ENCODE peak calls at places on chromosomes 11 and 22, in nine cellular contexts. One of them, this sample, is unnamed.
A peak's percentile ranks its signal among the peaks of the same experiment; 100 is the strongest.

GRCh38 chr11:996681-997080 is 39.8 kb downstream of the MUC6 start:
- DNase-seq in RWPE1: no peak
- DNase-seq in pancreas: no peak
- DNase-seq in lower lobe of right lung: no peak
- DNase-seq in spleen: no peak
- DNase-seq in mucosa of descending colon: no peak
- DNase-seq in endothelial cell of umbilical vein: no peak
- DNase-seq in CD14-positive monocyte: no peak
- DNase-seq in K562: no peak
- DNase-seq in this sample: no peak

GRCh38 chr11:368414-369335 is 624 bp upstream of the B4GALNT4 start:
- DNase-seq in RWPE1: no peak
- DNase-seq in pancreas: no peak
- DNase-seq in lower lobe of right lung: peak; percentile 41
- DNase-seq in spleen: no peak
- DNase-seq in mucosa of descending colon: no peak
- DNase-seq in endothelial cell of umbilical vein: peak; percentile 14
- DNase-seq in CD14-positive monocyte: peak; percentile 42
- DNase-seq in K562: peak; percentile 83
- DNase-seq in this sample: no peak

GRCh38 chr11:28581286-28582242 is 473.4 kb downstream of the METTL15 start:
- DNase-seq in RWPE1: no peak
- DNase-seq in pancreas: no peak
- DNase-seq in lower lobe of right lung: no peak
- DNase-seq in spleen: no peak
- DNase-seq in mucosa of descending colon: no peak
- DNase-seq in endothelial cell of umbilical vein: no peak
- DNase-seq in CD14-positive monocyte: no peak
- DNase-seq in K562: no peak
- DNase-seq in this sample: no peak

GRCh38 chr11:110903378-110903777 is 191.1 kb upstream of the ARHGAP20 start:
- DNase-seq in RWPE1: no peak
- DNase-seq in pancreas: no peak
- DNase-seq in lower lobe of right lung: no peak
- DNase-seq in spleen: no peak
- DNase-seq in mucosa of descending colon: no peak
- DNase-seq in endothelial cell of umbilical vein: no peak
- DNase-seq in CD14-positive monocyte: no peak
- DNase-seq in K562: no peak
- DNase-seq in this sample: no peak

GRCh38 chr11:102846292-102846691 is 2.9 kb upstream of the MMP3 start:
- DNase-seq in RWPE1: peak; percentile 53
- DNase-seq in pancreas: no peak
- DNase-seq in lower lobe of right lung: no peak
- DNase-seq in spleen: no peak
- DNase-seq in mucosa of descending colon: no peak
- DNase-seq in endothelial cell of umbilical vein: no peak
- DNase-seq in CD14-positive monocyte: no peak
- DNase-seq in K562: no peak
- DNase-seq in this sample: no peak

GRCh38 chr11:117020287-117020686 is 77.9 kb downstream of the SIK3 start:
- DNase-seq in RWPE1: no peak
- DNase-seq in pancreas: no peak
- DNase-seq in lower lobe of right lung: no peak
- DNase-seq in spleen: no peak
- DNase-seq in mucosa of descending colon: no peak
- DNase-seq in endothelial cell of umbilical vein: no peak
- DNase-seq in CD14-positive monocyte: no peak
- DNase-seq in K562: no peak
- DNase-seq in this sample: no peak

GRCh38 chr11:116427903-116428637 is 344.7 kb downstream of the BUD13 start:
- DNase-seq in RWPE1: no peak
- DNase-seq in pancreas: no peak
- DNase-seq in lower lobe of right lung: no peak
- DNase-seq in spleen: no peak
- DNase-seq in mucosa of descending colon: peak; percentile 51
- DNase-seq in endothelial cell of umbilical vein: peak; percentile 7
- DNase-seq in CD14-positive monocyte: no peak
- DNase-seq in K562: no peak
- DNase-seq in this sample: no peak

GRCh38 chr22:45831394-45831793 is 145.6 kb downstream of the WNT7B start:
- DNase-seq in RWPE1: peak; percentile 4
- DNase-seq in pancreas: no peak
- DNase-seq in lower lobe of right lung: no peak
- DNase-seq in spleen: no peak
- DNase-seq in mucosa of descending colon: no peak
- DNase-seq in endothelial cell of umbilical vein: peak; percentile 26
- DNase-seq in CD14-positive monocyte: no peak
- DNase-seq in K562: no peak
- DNase-seq in this sample: no peak

GRCh38 chr11:9992306-9992705 is 301.7 kb downstream of the SBF2 start:
- DNase-seq in RWPE1: no peak
- DNase-seq in pancreas: no peak
- DNase-seq in lower lobe of right lung: no peak
- DNase-seq in spleen: no peak
- DNase-seq in mucosa of descending colon: no peak
- DNase-seq in endothelial cell of umbilical vein: no peak
- DNase-seq in CD14-positive monocyte: no peak
- DNase-seq in K562: no peak
- DNase-seq in this sample: no peak

GRCh38 chr11:9990221-9990973 is 303.6 kb downstream of the SBF2 start:
- DNase-seq in RWPE1: no peak
- DNase-seq in pancreas: no peak
- DNase-seq in lower lobe of right lung: no peak
- DNase-seq in spleen: no peak
- DNase-seq in mucosa of descending colon: no peak
- DNase-seq in endothelial cell of umbilical vein: peak; percentile 18
- DNase-seq in CD14-positive monocyte: no peak
- DNase-seq in K562: no peak
- DNase-seq in this sample: no peak
- TF ChIP-seq CTCF in RWPE1: no peak
- TF ChIP-seq CTCF in pancreas: no peak
- TF ChIP-seq CTCF in lower lobe of right lung: no peak
- TF ChIP-seq CTCF in spleen: no peak
- TF ChIP-seq CTCF in mucosa of descending colon: no peak
- TF ChIP-seq CTCF in endothelial cell of umbilical vein: no peak
- TF ChIP-seq CTCF in CD14-positive monocyte: no peak
- TF ChIP-seq CTCF in K562: no peak
- TF ChIP-seq CTCF in this sample: no peak

GRCh38 chr11:67539588-67539987 is 16.3 kb upstream of the CABP2 start:
- DNase-seq in RWPE1: no peak
- DNase-seq in pancreas: no peak
- DNase-seq in lower lobe of right lung: no peak
- DNase-seq in spleen: no peak
- DNase-seq in mucosa of descending colon: no peak
- DNase-seq in endothelial cell of umbilical vein: no peak
- DNase-seq in CD14-positive monocyte: no peak
- DNase-seq in K562: peak; percentile 47
- DNase-seq in this sample: no peak

GRCh38 chr11:67542971-67543370 is 19.7 kb upstream of the CABP2 start:
- DNase-seq in RWPE1: no peak
- DNase-seq in pancreas: no peak
- DNase-seq in lower lobe of right lung: no peak
- DNase-seq in spleen: no peak
- DNase-seq in mucosa of descending colon: no peak
- DNase-seq in endothelial cell of umbilical vein: no peak
- DNase-seq in CD14-positive monocyte: no peak
- DNase-seq in K562: peak; percentile 11
- DNase-seq in this sample: no peak

GRCh38 chr11:67538823-67539505 is 15.7 kb upstream of the CABP2 start:
- DNase-seq in RWPE1: no peak
- DNase-seq in pancreas: no peak
- DNase-seq in lower lobe of right lung: no peak
- DNase-seq in spleen: no peak
- DNase-seq in mucosa of descending colon: no peak
- DNase-seq in endothelial cell of umbilical vein: no peak
- DNase-seq in CD14-positive monocyte: no peak
- DNase-seq in K562: no peak
- DNase-seq in this sample: no peak

GRCh38 chr11:67542169-67542568 is 18.9 kb upstream of the CABP2 start:
- DNase-seq in RWPE1: no peak
- DNase-seq in pancreas: no peak
- DNase-seq in lower lobe of right lung: no peak
- DNase-seq in spleen: no peak
- DNase-seq in mucosa of descending colon: no peak
- DNase-seq in endothelial cell of umbilical vein: no peak
- DNase-seq in CD14-positive monocyte: no peak
- DNase-seq in K562: no peak
- DNase-seq in this sample: no peak

GRCh38 chr11:67541198-67541597 is 18.0 kb upstream of the CABP2 start:
- DNase-seq in RWPE1: no peak
- DNase-seq in pancreas: no peak
- DNase-seq in lower lobe of right lung: no peak
- DNase-seq in spleen: no peak
- DNase-seq in mucosa of descending colon: no peak
- DNase-seq in endothelial cell of umbilical vein: no peak
- DNase-seq in CD14-positive monocyte: no peak
- DNase-seq in K562: no peak
- DNase-seq in this sample: no peak
- TF ChIP-seq CTCF in RWPE1: no peak
- TF ChIP-seq CTCF in pancreas: no peak
- TF ChIP-seq CTCF in lower lobe of right lung: no peak
- TF ChIP-seq CTCF in spleen: no peak
- TF ChIP-seq CTCF in mucosa of descending colon: no peak
- TF ChIP-seq CTCF in endothelial cell of umbilical vein: no peak
- TF ChIP-seq CTCF in CD14-positive monocyte: no peak
- TF ChIP-seq CTCF in K562: peak; percentile 3
- TF ChIP-seq CTCF in this sample: no peak

GRCh38 chr22:19845369-19845722 is 9.3 kb downstream of the GNB1L start:
- DNase-seq in RWPE1: no peak
- DNase-seq in pancreas: no peak
- DNase-seq in lower lobe of right lung: no peak
- DNase-seq in spleen: no peak
- DNase-seq in mucosa of descending colon: no peak
- DNase-seq in endothelial cell of umbilical vein: no peak
- DNase-seq in CD14-positive monocyte: no peak
- DNase-seq in K562: no peak
- DNase-seq in this sample: no peak

GRCh38 chr22:19843107-19843856 is 11.4 kb downstream of the GNB1L start:
- DNase-seq in RWPE1: no peak
- DNase-seq in pancreas: no peak
- DNase-seq in lower lobe of right lung: no peak
- DNase-seq in spleen: no peak
- DNase-seq in mucosa of descending colon: no peak
- DNase-seq in endothelial cell of umbilical vein: no peak
- DNase-seq in CD14-positive monocyte: no peak
- DNase-seq in K562: no peak
- DNase-seq in this sample: no peak

GRCh38 chr22:19843857-19844422 is 10.7 kb downstream of the GNB1L start:
- DNase-seq in RWPE1: no peak
- DNase-seq in pancreas: no peak
- DNase-seq in lower lobe of right lung: no peak
- DNase-seq in spleen: peak; percentile 73
- DNase-seq in mucosa of descending colon: no peak
- DNase-seq in endothelial cell of umbilical vein: no peak
- DNase-seq in CD14-positive monocyte: no peak
- DNase-seq in K562: no peak
- DNase-seq in this sample: no peak

GRCh38 chr22:19846620-19847344 is 7.9 kb downstream of the GNB1L start:
- DNase-seq in RWPE1: no peak
- DNase-seq in pancreas: no peak
- DNase-seq in lower lobe of right lung: no peak
- DNase-seq in spleen: no peak
- DNase-seq in mucosa of descending colon: no peak
- DNase-seq in endothelial cell of umbilical vein: no peak
- DNase-seq in CD14-positive monocyte: no peak
- DNase-seq in K562: no peak
- DNase-seq in this sample: no peak

DNA sequence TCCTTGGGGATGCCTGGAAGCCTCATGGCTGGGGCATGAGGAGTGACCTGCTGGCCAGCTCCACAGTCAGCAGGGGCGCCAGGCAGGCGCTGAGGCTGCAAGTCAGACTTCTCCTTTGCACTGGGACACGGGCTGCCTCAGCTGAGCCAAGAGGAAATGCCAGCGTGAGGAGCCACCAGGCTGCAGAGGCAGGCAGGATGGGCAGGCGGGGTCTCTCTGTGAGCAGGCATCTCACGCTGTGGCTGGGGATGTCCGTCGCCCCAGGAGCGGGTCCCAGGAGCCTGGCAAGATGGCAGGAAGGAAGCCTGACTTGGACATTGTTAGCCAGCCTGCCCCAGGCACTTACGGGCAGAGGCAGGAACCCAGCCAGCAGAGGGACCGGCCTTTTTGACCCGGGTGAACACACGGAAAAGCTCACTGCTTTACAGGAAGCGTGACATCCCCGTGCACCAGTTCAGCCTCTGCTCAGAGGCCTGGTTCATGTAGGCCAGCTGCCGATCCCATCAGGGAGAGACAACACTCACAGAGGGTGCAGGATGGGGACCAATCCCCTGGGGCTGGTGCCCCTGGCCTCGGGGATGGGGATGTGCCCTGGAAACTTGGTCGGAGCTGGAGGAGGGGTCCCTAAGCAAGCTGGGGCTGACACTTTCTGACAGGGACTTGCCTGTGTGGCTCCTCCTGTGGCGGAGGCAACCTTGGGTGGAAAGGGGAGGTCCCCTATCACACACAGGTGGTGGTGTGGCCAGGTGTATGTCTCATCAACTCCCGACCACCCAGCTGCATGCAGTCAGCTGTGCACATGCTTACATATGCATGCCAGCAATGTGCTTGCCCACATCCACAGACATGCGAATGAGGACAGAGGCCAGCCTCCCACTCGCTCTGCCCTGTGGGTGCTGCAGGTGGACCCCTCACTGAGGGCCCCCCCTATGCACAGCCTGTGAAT is 10.0 kb downstream of the GNB1L start:
- DNase-seq in RWPE1: no peak
- DNase-seq in pancreas: no peak
- DNase-seq in lower lobe of right lung: peak; percentile 82
- DNase-seq in spleen: peak; percentile 93
- DNase-seq in mucosa of descending colon: no peak
- DNase-seq in endothelial cell of umbilical vein: peak; percentile 77
- DNase-seq in CD14-positive monocyte: peak; percentile 76
- DNase-seq in K562: no peak
- DNase-seq in this sample: no peak
- TF ChIP-seq CTCF in RWPE1: no peak
- TF ChIP-seq CTCF in pancreas: no peak
- TF ChIP-seq CTCF in lower lobe of right lung: peak; percentile 30
- TF ChIP-seq CTCF in spleen: no peak
- TF ChIP-seq CTCF in mucosa of descending colon: no peak
- TF ChIP-seq CTCF in endothelial cell of umbilical vein: peak; percentile 39
- TF ChIP-seq CTCF in CD14-positive monocyte: peak; percentile 19
- TF ChIP-seq CTCF in K562: no peak
- TF ChIP-seq CTCF in this sample: no peak

GRCh38 chr11:45180888-45181594 is 34.6 kb downstream of the PRDM11 start:
- DNase-seq in RWPE1: peak; percentile 89
- DNase-seq in pancreas: peak; percentile 85
- DNase-seq in lower lobe of right lung: peak; percentile 84
- DNase-seq in spleen: no peak
- DNase-seq in mucosa of descending colon: peak; percentile 82
- DNase-seq in endothelial cell of umbilical vein: peak; percentile 59
- DNase-seq in CD14-positive monocyte: peak; percentile 61
- DNase-seq in K562: peak; percentile 86
- DNase-seq in this sample: no peak

GRCh38 chr11:45178890-45179663 is 32.6 kb downstream of the PRDM11 start:
- DNase-seq in RWPE1: peak; percentile 69
- DNase-seq in pancreas: no peak
- DNase-seq in lower lobe of right lung: no peak
- DNase-seq in spleen: no peak
- DNase-seq in mucosa of descending colon: no peak
- DNase-seq in endothelial cell of umbilical vein: peak; percentile 9
- DNase-seq in CD14-positive monocyte: no peak
- DNase-seq in K562: no peak
- DNase-seq in this sample: no peak

GRCh38 chr11:45179686-45180085 is 33.2 kb downstream of the PRDM11 start:
- DNase-seq in RWPE1: no peak
- DNase-seq in pancreas: no peak
- DNase-seq in lower lobe of right lung: no peak
- DNase-seq in spleen: no peak
- DNase-seq in mucosa of descending colon: no peak
- DNase-seq in endothelial cell of umbilical vein: no peak
- DNase-seq in CD14-positive monocyte: no peak
- DNase-seq in K562: no peak
- DNase-seq in this sample: no peak

GRCh38 chr11:45181595-45182550 is 35.4 kb downstream of the PRDM11 start:
- DNase-seq in RWPE1: no peak
- DNase-seq in pancreas: no peak
- DNase-seq in lower lobe of right lung: no peak
- DNase-seq in spleen: no peak
- DNase-seq in mucosa of descending colon: no peak
- DNase-seq in endothelial cell of umbilical vein: peak; percentile 15
- DNase-seq in CD14-positive monocyte: no peak
- DNase-seq in K562: no peak
- DNase-seq in this sample: no peak

GRCh38 chr11:45180158-45180887 is 33.9 kb downstream of the PRDM11 start:
- DNase-seq in RWPE1: peak; percentile 78
- DNase-seq in pancreas: peak; percentile 87
- DNase-seq in lower lobe of right lung: peak; percentile 64
- DNase-seq in spleen: peak; percentile 85
- DNase-seq in mucosa of descending colon: peak; percentile 79
- DNase-seq in endothelial cell of umbilical vein: peak; percentile 40
- DNase-seq in CD14-positive monocyte: no peak
- DNase-seq in K562: peak; percentile 75
- DNase-seq in this sample: no peak
- TF ChIP-seq CTCF in RWPE1: peak; percentile 46
- TF ChIP-seq CTCF in pancreas: no peak
- TF ChIP-seq CTCF in lower lobe of right lung: peak; percentile 55
- TF ChIP-seq CTCF in spleen: peak; percentile 47
- TF ChIP-seq CTCF in mucosa of descending colon: peak; percentile 24
- TF ChIP-seq CTCF in endothelial cell of umbilical vein: peak; percentile 62
- TF ChIP-seq CTCF in CD14-positive monocyte: no peak
- TF ChIP-seq CTCF in K562: no peak
- TF ChIP-seq CTCF in this sample: no peak

This sample was measured in omental fat pad.